ENCODE peak calls at places on chromosomes 3 and 15, in nine cellular contexts. Z is RWPE1, Y is AG09309, D is retinal pigment epithelial cell, X is B cell, F is adrenal gland, V is endodermal cell, N is esophagus muscularis mucosa, T is astrocyte of the spinal cord. K is an unnamed sample.

GRCh38 chr3:169454823-169455222 is 208.7 kb downstream of the MECOM start:
- DNase-seq in X (no peak), F (no peak), T (no peak), V (no peak), D (peak), N (no peak), Z (peak), Y (peak), K (no peak)

GRCh38 chr15:90481023-90481422 is 48.7 kb upstream of the CRTC3 start:
- DNase-seq in F (no peak), N (no peak), V (no peak), D (no peak), T (peak), Y (no peak), X (no peak), Z (no peak), K (peak)

GRCh38 chr3:148697311-148698189 is at the start of gene AGTR1:
- DNase-seq in Z (no peak), T (peak), F (peak), Y (no peak), X (no peak), V (peak), N (no peak), D (no peak), K (no peak)

GRCh38 chr3:11288786-11289637 is 16.8 kb downstream of the ATG7 start:
- DNase-seq in Y (peak), V (no peak), X (peak), D (peak), N (no peak), Z (peak), F (no peak), T (peak), K (peak)

GRCh38 chr3:176992565-176992964 is 204.7 kb downstream of the TBL1XR1 start:
- DNase-seq in D (no peak), N (no peak), T (no peak), X (no peak), F (no peak), Y (no peak), Z (no peak), V (no peak), K (no peak)

GRCh38 chr3:69231929-69232437 is 109.6 kb upstream of the LMOD3 start:
- DNase-seq in D (peak), F (no peak), Y (no peak), Z (peak), T (no peak), N (no peak), X (no peak), V (no peak), K (no peak)

GRCh38 chr3:177959188-177959587 is 577.0 kb upstream of the KCNMB2 start:
- DNase-seq in F (no peak), T (no peak), N (no peak), X (no peak), Y (no peak), V (no peak), D (no peak), Z (no peak), K (no peak)

GRCh38 chr3:46574263-46574662 is 8.2 kb upstream of the LRRC2 start:
- DNase-seq in D (no peak), X (no peak), Y (no peak), F (no peak), V (peak), N (no peak), T (no peak), Z (no peak), K (no peak)

GRCh38 chr3:47669026-47669749 is 90.5 kb upstream of the CSPG5 start:
- DNase-seq in Y (no peak), T (peak), F (no peak), N (no peak), V (no peak), X (no peak), D (no peak), Z (no peak), K (no peak)

GRCh38 chr3:69031635-69032034 is 18.2 kb upstream of the EOGT start:
- DNase-seq in T (peak), X (no peak), N (no peak), F (no peak), Z (no peak), Y (no peak), V (no peak), D (no peak), K (no peak)

GRCh38 chr3:115784739-115785571 is 161.6 kb downstream of the GAP43 start:
- DNase-seq in Y (peak), Z (no peak), T (peak), D (no peak), V (peak), X (no peak), F (no peak), N (no peak), K (peak)

GRCh38 chr15:63461230-63461629 is 43.2 kb upstream of the USP3 start:
- DNase-seq in Y (no peak), V (peak), F (no peak), D (no peak), N (no peak), Z (no peak), T (peak), X (no peak), K (no peak)

GRCh38 chr3:149276621-149277020 is 55.0 kb upstream of the CP start:
- DNase-seq in Y (no peak), F (no peak), D (no peak), T (no peak), Z (no peak), N (no peak), X (no peak), V (no peak), K (no peak)

GRCh38 chr3:89405145-89405544 is 297.7 kb downstream of the EPHA3 start:
- DNase-seq in N (no peak), Y (no peak), Z (no peak), T (no peak), D (no peak), F (no peak), V (peak), X (no peak), K (no peak)

GRCh38 chr3:189568931-189569330 is 62.3 kb upstream of the TP63 start:
- DNase-seq in Z (no peak), Y (no peak), F (no peak), D (no peak), V (no peak), X (no peak), T (no peak), N (no peak), K (no peak)

GRCh38 chr3:129424185-129424841 is 4.1 kb downstream of the EFCAB12 start:
- DNase-seq in V (peak), D (no peak), N (no peak), T (no peak), Y (no peak), F (no peak), Z (peak), X (no peak), K (peak)

GRCh38 chr15:73899197-73900128 is 26.1 kb downstream of the TBC1D21 start:
- DNase-seq in N (no peak), V (peak), Z (no peak), F (no peak), T (peak), X (no peak), Y (no peak), D (no peak), K (no peak)

GRCh38 chr15:73894133-73894814 is 20.9 kb downstream of the TBC1D21 start:
- DNase-seq in T (no peak), V (peak), D (no peak), N (no peak), X (no peak), Z (no peak), F (no peak), Y (no peak), K (no peak)

GRCh38 chr15:73900129-73900712 is 26.0 kb upstream of the LOXL1 start:
- DNase-seq in V (no peak), D (no peak), Z (no peak), F (no peak), N (no peak), Y (no peak), T (peak), X (no peak), K (no peak)

GRCh38 chr15:73901126-73901810 is 25.0 kb upstream of the LOXL1 start:
- DNase-seq in Y (no peak), D (no peak), Z (no peak), V (no peak), T (no peak), X (no peak), F (no peak), N (no peak), K (no peak)

GRCh38 chr15:73897441-73898261 is 24.3 kb downstream of the TBC1D21 start:
- DNase-seq in N (no peak), V (peak), F (peak), D (peak), Y (peak), T (peak), X (peak), Z (peak), K (peak)
- TF ChIP-seq CTCF in N (peak), V (peak), F (peak), D (peak), Y (peak), T (peak), X (peak), Z (peak), K (peak)

DNA sequence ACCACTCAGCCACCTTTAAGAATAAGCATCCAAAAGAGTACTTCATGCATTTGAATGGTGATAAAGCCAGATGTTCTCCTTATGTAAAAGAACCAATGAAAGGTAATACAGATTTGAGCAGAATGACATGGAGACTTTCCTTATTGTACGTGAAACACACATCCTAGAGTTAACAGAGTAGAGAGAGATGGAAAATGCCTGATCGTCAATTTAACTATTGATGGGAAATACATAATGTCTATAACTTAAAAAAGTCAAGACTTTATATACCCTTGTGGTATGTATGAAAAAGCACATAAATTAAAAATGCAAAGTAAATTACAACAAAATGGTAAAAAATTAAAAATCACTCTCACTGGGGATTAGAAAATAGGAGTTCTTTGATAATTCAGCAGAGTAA is 31.7 kb upstream of the PLSCR5 start:
- DNase-seq in V (no peak), Z (no peak), Y (no peak), F (no peak), N (no peak), D (no peak), X (no peak), T (no peak), K (no peak)
- TF ChIP-seq CTCF in V (no peak), Z (no peak), Y (no peak), F (no peak), N (no peak), D (no peak), X (no peak), T (no peak), K (no peak)

DNA sequence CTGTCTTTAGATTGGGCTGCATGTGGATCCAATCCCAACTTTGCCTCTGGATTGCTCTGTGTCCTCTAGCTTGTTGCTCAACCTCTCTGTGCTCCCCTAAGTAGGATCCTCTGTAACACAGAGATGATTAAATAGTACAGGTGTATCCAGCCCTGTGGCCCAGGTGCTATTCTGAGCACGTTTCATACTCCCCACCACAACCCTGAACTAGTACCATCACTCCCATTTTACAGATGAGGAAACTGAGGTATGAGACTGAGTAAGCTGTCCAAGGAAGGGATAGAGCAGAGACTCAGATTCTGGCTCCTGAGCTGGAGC is 7.2 kb downstream of the ISG20 start:
- DNase-seq in D (no peak), V (peak), Y (no peak), X (peak), Z (no peak), F (no peak), N (no peak), T (no peak), K (no peak)
- TF ChIP-seq CTCF in D (no peak), V (no peak), Y (no peak), X (no peak), Z (no peak), F (no peak), N (no peak), T (no peak), K (no peak)

DNA sequence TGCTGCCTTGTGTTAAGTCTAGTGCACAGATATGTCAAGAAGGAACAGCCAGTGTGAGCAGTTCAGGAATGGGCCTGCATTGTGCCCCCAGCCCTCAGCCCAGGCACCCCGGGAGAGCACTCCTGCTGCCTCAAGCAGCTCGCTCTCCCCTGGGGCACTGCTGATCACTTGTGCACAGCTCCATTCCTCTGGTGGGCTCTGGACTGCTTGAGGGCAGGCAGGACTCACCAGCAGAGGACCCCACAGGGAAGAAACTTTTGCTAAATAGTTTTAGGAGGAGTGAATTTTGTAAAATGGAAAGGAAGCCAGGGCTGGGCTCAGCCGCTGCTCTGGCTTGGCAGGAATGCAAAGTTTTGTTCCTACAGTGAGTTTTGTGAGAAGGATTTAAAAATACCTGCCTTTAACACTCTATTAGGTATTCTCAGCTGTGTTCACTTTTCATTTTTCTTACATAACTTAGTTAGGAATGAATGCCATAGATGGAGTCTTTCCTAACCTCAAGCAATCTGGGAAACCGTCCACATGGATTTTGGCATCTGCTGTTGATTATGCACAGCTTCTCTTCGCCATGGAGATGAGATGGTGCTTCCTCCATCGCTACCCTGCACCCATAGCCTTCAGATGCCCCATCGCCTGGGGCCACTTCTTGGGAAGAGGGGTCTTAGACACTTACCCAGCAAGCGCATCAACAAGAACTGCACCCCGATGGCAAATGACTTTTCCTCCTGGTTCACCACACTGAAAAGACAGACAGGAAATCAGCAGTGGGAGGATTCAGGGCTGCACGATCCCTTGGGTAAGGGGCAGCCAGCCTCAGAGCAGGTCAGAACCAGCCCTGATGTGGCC is 42.3 kb upstream of the RAB6B start:
- DNase-seq in V (peak), Z (no peak), F (peak), Y (peak), N (peak), X (peak), T (peak), D (no peak), K (no peak)
- TF ChIP-seq CTCF in V (no peak), Z (no peak), F (no peak), Y (no peak), N (no peak), X (no peak), T (no peak), D (no peak), K (no peak)

GRCh38 chr15:74383695-74384565 is 16.5 kb upstream of the CYP11A1 start:
- DNase-seq in Z (peak), Y (no peak), X (peak), F (no peak), N (no peak), V (no peak), D (no peak), T (no peak), K (peak)
- TF ChIP-seq CTCF in Z (no peak), Y (no peak), X (no peak), F (no peak), N (no peak), V (no peak), D (no peak), T (no peak), K (no peak)

GRCh38 chr15:19973718-19974117 is 567.9 kb downstream of the GOLGA6L6 start:
- DNase-seq in Y (no peak), X (no peak), V (no peak), Z (no peak), T (no peak), F (no peak), N (no peak), D (no peak), K (no peak)
- TF ChIP-seq CTCF in Y (no peak), X (no peak), V (no peak), Z (no peak), T (no peak), F (no peak), N (no peak), D (no peak), K (no peak)

K was measured in GM12865.